ENCODE peak calls at places on chromosomes 6 and 20, in five cellular contexts. Y is iPS DF 19.7, P is fibroblast of pulmonary artery, H is mesendoderm, O is HT1080. X is an unnamed sample.

GRCh38 chr6:31813463-31813849 is 1.6 kb downstream of the HSPA1L start:
- DNase-seq in Y (no peak), P (no peak), H (no peak), O (no peak), X (no peak)

GRCh38 chr6:166505133-166505905 is 81.2 kb downstream of the RAMACL start:
- DNase-seq in Y (no peak), P (no peak), H (no peak), O (no peak), X (no peak)

GRCh38 chr6:2477723-2478122 is 232.3 kb upstream of the GMDS start:
- DNase-seq in Y (no peak), P (no peak), H (no peak), O (no peak), X (no peak)

GRCh38 chr6:86070151-86070550 is 427.5 kb upstream of the SYNCRIP start:
- DNase-seq in Y (no peak), P (no peak), H (no peak), O (no peak), X (no peak)

GRCh38 chr6:166670894-166671293 is 43.8 kb upstream of the RPS6KA2 start:
- DNase-seq in Y (no peak), P (no peak), H (no peak), O (no peak), X (no peak)

GRCh38 chr6:220736-221475 is 71.4 kb upstream of the DUSP22 start:
- DNase-seq in Y (no peak), P (peak; percentile 20), H (no peak), O (peak; percentile 32), X (no peak)

GRCh38 chr6:166580076-166581050 is 6.1 kb downstream of the RAMACL start:
- DNase-seq in Y (no peak), P (no peak), H (no peak), O (no peak), X (no peak)

GRCh38 chr6:37688088-37688850 is 9.4 kb downstream of the MDGA1 start:
- DNase-seq in Y (no peak), P (no peak), H (no peak), O (no peak), X (no peak)

GRCh38 chr20:64155258-64156135 is 8.8 kb upstream of the MYT1 start:
- DNase-seq in Y (no peak), P (no peak), H (no peak), O (no peak), X (no peak)

GRCh38 chr6:132962936-132963579 is 148.7 kb downstream of the RPS12 start:
- DNase-seq in Y (peak; percentile 35), P (peak; percentile 68), H (peak; percentile 83), O (peak; percentile 65), X (peak; percentile 65)

GRCh38 chr20:2230671-2231488 is 64.9 kb upstream of the TGM3 start:
- DNase-seq in Y (no peak), P (no peak), H (no peak), O (peak; percentile 53), X (no peak)

GRCh38 chr6:56766139-56766805 is 123.6 kb upstream of the DST start:
- DNase-seq in Y (no peak), P (no peak), H (no peak), O (no peak), X (no peak)

GRCh38 chr6:38775870-38776269 is 60.8 kb downstream of the DNAH8 start:
- DNase-seq in Y (no peak), P (no peak), H (no peak), O (no peak), X (no peak)

GRCh38 chr6:128394171-128394570 is 126.2 kb downstream of the PTPRK start:
- DNase-seq in Y (no peak), P (no peak), H (no peak), O (no peak), X (no peak)

GRCh38 chr6:145839653-145840052 is 25.1 kb upstream of the FBXO30 start:
- DNase-seq in Y (no peak), P (no peak), H (no peak), O (no peak), X (no peak)

GRCh38 chr6:161168281-161168891 is 105.5 kb downstream of the AGPAT4 start:
- DNase-seq in Y (peak; percentile 60), P (peak; percentile 89), H (peak; percentile 95), O (peak; percentile 98), X (no peak)

GRCh38 chr6:16332175-16332542 is 93.8 kb downstream of the GMPR start:
- DNase-seq in Y (peak; percentile 79), P (peak; percentile 84), H (peak; percentile 96), O (peak; percentile 66), X (peak; percentile 84)

GRCh38 chr6:113411006-113411405 is 446.1 kb upstream of the MARCKS start:
- DNase-seq in Y (no peak), P (no peak), H (no peak), O (peak; percentile 23), X (no peak)

X was measured in neural crest cell.